ENCODE peak calls at places on chromosomes 1 and 21, in eight cellular contexts. One of them, this sample, is unnamed.

GRCh38 chr1:2046225-2046917 is 3.8 kb upstream of the PRKCZ start:
- DNase-seq in AG08396: no peak
- DNase-seq in AG10803: no peak
- DNase-seq in OCI-LY7: peak; percentile 63
- DNase-seq in body of pancreas: peak; percentile 85
- DNase-seq in NCI-H1105: peak; percentile 39
- DNase-seq in lower lobe of right lung: peak; percentile 86
- DNase-seq in effector CD4-positive, alpha-beta T cell: no peak
- DNase-seq in this sample: no peak

GRCh38 chr1:94884101-94884875 is 42.6 kb downstream of the CNN3 start:
- DNase-seq in OCI-LY7: no peak
- DNase-seq in AG08396: peak; percentile 72
- DNase-seq in effector CD4-positive, alpha-beta T cell: no peak
- DNase-seq in body of pancreas: peak; percentile 47
- DNase-seq in AG10803: peak; percentile 86
- DNase-seq in lower lobe of right lung: no peak
- DNase-seq in NCI-H1105: no peak
- DNase-seq in this sample: peak; percentile 55

GRCh38 chr1:169874229-169874628 is 19.5 kb downstream of the SCYL3 start:
- DNase-seq in effector CD4-positive, alpha-beta T cell: no peak
- DNase-seq in body of pancreas: no peak
- DNase-seq in AG08396: peak; percentile 70
- DNase-seq in AG10803: peak; percentile 82
- DNase-seq in NCI-H1105: no peak
- DNase-seq in lower lobe of right lung: no peak
- DNase-seq in OCI-LY7: no peak
- DNase-seq in this sample: no peak

GRCh38 chr1:212979340-212980122 is 29.2 kb downstream of the VASH2 start:
- DNase-seq in AG08396: no peak
- DNase-seq in NCI-H1105: no peak
- DNase-seq in AG10803: no peak
- DNase-seq in lower lobe of right lung: no peak
- DNase-seq in body of pancreas: no peak
- DNase-seq in OCI-LY7: no peak
- DNase-seq in effector CD4-positive, alpha-beta T cell: no peak
- DNase-seq in this sample: no peak

GRCh38 chr1:38831753-38832734 is 27.5 kb downstream of the RRAGC start:
- DNase-seq in NCI-H1105: no peak
- DNase-seq in effector CD4-positive, alpha-beta T cell: no peak
- DNase-seq in body of pancreas: no peak
- DNase-seq in OCI-LY7: no peak
- DNase-seq in AG08396: no peak
- DNase-seq in lower lobe of right lung: no peak
- DNase-seq in AG10803: peak; percentile 28
- DNase-seq in this sample: no peak

GRCh38 chr1:212110617-212111016 is 75.1 kb downstream of the DTL start:
- DNase-seq in body of pancreas: peak; percentile 46
- DNase-seq in AG08396: no peak
- DNase-seq in lower lobe of right lung: no peak
- DNase-seq in OCI-LY7: no peak
- DNase-seq in effector CD4-positive, alpha-beta T cell: no peak
- DNase-seq in AG10803: peak; percentile 45
- DNase-seq in NCI-H1105: no peak
- DNase-seq in this sample: no peak

GRCh38 chr21:28632718-28633408 is 359.8 kb downstream of the LTN1 start:
- DNase-seq in AG08396: peak; percentile 18
- DNase-seq in AG10803: peak; percentile 58
- DNase-seq in body of pancreas: no peak
- DNase-seq in effector CD4-positive, alpha-beta T cell: no peak
- DNase-seq in OCI-LY7: no peak
- DNase-seq in lower lobe of right lung: no peak
- DNase-seq in NCI-H1105: no peak
- DNase-seq in this sample: no peak

GRCh38 chr1:230212405-230212936 is 145.4 kb downstream of the GALNT2 start:
- DNase-seq in AG10803: no peak
- DNase-seq in AG08396: no peak
- DNase-seq in OCI-LY7: peak; percentile 68
- DNase-seq in body of pancreas: no peak
- DNase-seq in NCI-H1105: no peak
- DNase-seq in lower lobe of right lung: no peak
- DNase-seq in effector CD4-positive, alpha-beta T cell: no peak
- DNase-seq in this sample: peak; percentile 43

GRCh38 chr1:158016651-158017335 is 23.3 kb downstream of the KIRREL1 start:
- DNase-seq in effector CD4-positive, alpha-beta T cell: no peak
- DNase-seq in AG08396: no peak
- DNase-seq in NCI-H1105: no peak
- DNase-seq in AG10803: no peak
- DNase-seq in lower lobe of right lung: no peak
- DNase-seq in OCI-LY7: no peak
- DNase-seq in body of pancreas: no peak
- DNase-seq in this sample: no peak

GRCh38 chr1:206723500-206724472 is 39.1 kb downstream of the MAPKAPK2 start:
- DNase-seq in AG10803: peak; percentile 85
- DNase-seq in OCI-LY7: no peak
- DNase-seq in lower lobe of right lung: peak; percentile 83
- DNase-seq in body of pancreas: peak; percentile 71
- DNase-seq in NCI-H1105: no peak
- DNase-seq in AG08396: peak; percentile 60
- DNase-seq in effector CD4-positive, alpha-beta T cell: no peak
- DNase-seq in this sample: no peak

GRCh38 chr1:28887835-28888682 is 26.3 kb upstream of the EPB41 start:
- DNase-seq in NCI-H1105: no peak
- DNase-seq in AG10803: no peak
- DNase-seq in effector CD4-positive, alpha-beta T cell: no peak
- DNase-seq in OCI-LY7: peak; percentile 6
- DNase-seq in lower lobe of right lung: peak; percentile 55
- DNase-seq in body of pancreas: peak; percentile 71
- DNase-seq in AG08396: no peak
- DNase-seq in this sample: no peak

GRCh38 chr1:66336641-66336991 is 197.3 kb upstream of the SGIP1 start:
- DNase-seq in effector CD4-positive, alpha-beta T cell: no peak
- DNase-seq in AG08396: no peak
- DNase-seq in OCI-LY7: no peak
- DNase-seq in AG10803: no peak
- DNase-seq in NCI-H1105: no peak
- DNase-seq in body of pancreas: no peak
- DNase-seq in lower lobe of right lung: no peak
- DNase-seq in this sample: no peak

GRCh38 chr1:246597340-246597739 is 31.1 kb downstream of the CNST start:
- DNase-seq in AG08396: peak; percentile 72
- DNase-seq in AG10803: peak; percentile 89
- DNase-seq in lower lobe of right lung: no peak
- DNase-seq in effector CD4-positive, alpha-beta T cell: no peak
- DNase-seq in body of pancreas: peak; percentile 66
- DNase-seq in NCI-H1105: no peak
- DNase-seq in OCI-LY7: no peak
- DNase-seq in this sample: no peak

GRCh38 chr1:204128464-204128963 is 23.3 kb downstream of the ETNK2 start:
- DNase-seq in AG08396: no peak
- DNase-seq in lower lobe of right lung: no peak
- DNase-seq in body of pancreas: no peak
- DNase-seq in effector CD4-positive, alpha-beta T cell: no peak
- DNase-seq in NCI-H1105: no peak
- DNase-seq in OCI-LY7: peak; percentile 30
- DNase-seq in AG10803: no peak
- DNase-seq in this sample: no peak

GRCh38 chr1:201525196-201525778 is 13.6 kb upstream of the NAV1 start:
- DNase-seq in NCI-H1105: no peak
- DNase-seq in effector CD4-positive, alpha-beta T cell: no peak
- DNase-seq in OCI-LY7: no peak
- DNase-seq in AG08396: no peak
- DNase-seq in lower lobe of right lung: no peak
- DNase-seq in body of pancreas: no peak
- DNase-seq in AG10803: no peak
- DNase-seq in this sample: no peak

GRCh38 chr1:69915347-69915746 is 290.0 kb downstream of the LRRC40 start:
- DNase-seq in OCI-LY7: no peak
- DNase-seq in AG08396: no peak
- DNase-seq in NCI-H1105: no peak
- DNase-seq in lower lobe of right lung: no peak
- DNase-seq in body of pancreas: no peak
- DNase-seq in AG10803: peak; percentile 85
- DNase-seq in effector CD4-positive, alpha-beta T cell: no peak
- DNase-seq in this sample: no peak

GRCh38 chr21:8991088-8991907 is 1530.1 kb upstream of the TPTE start:
- DNase-seq in OCI-LY7: no peak
- DNase-seq in effector CD4-positive, alpha-beta T cell: no peak
- DNase-seq in NCI-H1105: no peak
- DNase-seq in body of pancreas: no peak
- DNase-seq in AG08396: no peak
- DNase-seq in lower lobe of right lung: no peak
- DNase-seq in AG10803: no peak
- DNase-seq in this sample: no peak

GRCh38 chr1:210709694-210710093 is 381.0 kb downstream of the HHAT start:
- DNase-seq in effector CD4-positive, alpha-beta T cell: no peak
- DNase-seq in AG10803: peak; percentile 12
- DNase-seq in body of pancreas: no peak
- DNase-seq in NCI-H1105: no peak
- DNase-seq in AG08396: no peak
- DNase-seq in lower lobe of right lung: no peak
- DNase-seq in OCI-LY7: no peak
- DNase-seq in this sample: no peak

GRCh38 chr1:58841455-58841854 is 57.6 kb upstream of the JUN start:
- DNase-seq in body of pancreas: no peak
- DNase-seq in OCI-LY7: peak; percentile 23
- DNase-seq in AG08396: no peak
- DNase-seq in AG10803: no peak
- DNase-seq in lower lobe of right lung: peak; percentile 53
- DNase-seq in NCI-H1105: no peak
- DNase-seq in effector CD4-positive, alpha-beta T cell: no peak
- DNase-seq in this sample: no peak

GRCh38 chr1:3425486-3426215 is 28.8 kb upstream of the ARHGEF16 start:
- DNase-seq in effector CD4-positive, alpha-beta T cell: no peak
- DNase-seq in AG10803: no peak
- DNase-seq in OCI-LY7: no peak
- DNase-seq in AG08396: no peak
- DNase-seq in body of pancreas: no peak
- DNase-seq in NCI-H1105: no peak
- DNase-seq in lower lobe of right lung: no peak
- DNase-seq in this sample: no peak

GRCh38 chr1:220696863-220697231 is 6.7 kb downstream of the C1orf115 start:
- DNase-seq in body of pancreas: no peak
- DNase-seq in AG10803: peak; percentile 28
- DNase-seq in AG08396: no peak
- DNase-seq in lower lobe of right lung: no peak
- DNase-seq in OCI-LY7: no peak
- DNase-seq in effector CD4-positive, alpha-beta T cell: no peak
- DNase-seq in NCI-H1105: no peak
- DNase-seq in this sample: no peak

GRCh38 chr1:3809680-3810079 is 13.4 kb upstream of the LRRC47 start:
- DNase-seq in OCI-LY7: no peak
- DNase-seq in lower lobe of right lung: no peak
- DNase-seq in effector CD4-positive, alpha-beta T cell: no peak
- DNase-seq in AG10803: no peak
- DNase-seq in body of pancreas: no peak
- DNase-seq in AG08396: no peak
- DNase-seq in NCI-H1105: no peak
- DNase-seq in this sample: no peak

GRCh38 chr21:35211767-35212166 is 162.7 kb upstream of the RUNX1 start:
- DNase-seq in OCI-LY7: no peak
- DNase-seq in lower lobe of right lung: no peak
- DNase-seq in effector CD4-positive, alpha-beta T cell: no peak
- DNase-seq in NCI-H1105: no peak
- DNase-seq in AG10803: no peak
- DNase-seq in body of pancreas: no peak
- DNase-seq in AG08396: no peak
- DNase-seq in this sample: no peak

GRCh38 chr1:227786673-227787512 is 28.6 kb upstream of the PRSS38 start:
- DNase-seq in AG08396: peak; percentile 34
- DNase-seq in lower lobe of right lung: peak; percentile 57
- DNase-seq in body of pancreas: peak; percentile 41
- DNase-seq in NCI-H1105: no peak
- DNase-seq in AG10803: no peak
- DNase-seq in effector CD4-positive, alpha-beta T cell: no peak
- DNase-seq in OCI-LY7: no peak
- DNase-seq in this sample: no peak

GRCh38 chr1:54519709-54520108 is 28.3 kb upstream of the ACOT11 start:
- DNase-seq in OCI-LY7: peak; percentile 31
- DNase-seq in lower lobe of right lung: no peak
- DNase-seq in AG10803: no peak
- DNase-seq in NCI-H1105: no peak
- DNase-seq in AG08396: no peak
- DNase-seq in body of pancreas: peak; percentile 22
- DNase-seq in effector CD4-positive, alpha-beta T cell: no peak
- DNase-seq in this sample: no peak

GRCh38 chr1:215957692-215958091 is 390.6 kb downstream of the KCTD3 start:
- DNase-seq in lower lobe of right lung: no peak
- DNase-seq in NCI-H1105: no peak
- DNase-seq in body of pancreas: no peak
- DNase-seq in effector CD4-positive, alpha-beta T cell: no peak
- DNase-seq in AG08396: no peak
- DNase-seq in OCI-LY7: no peak
- DNase-seq in AG10803: peak; percentile 2
- DNase-seq in this sample: no peak

GRCh38 chr1:152034654-152035405 is 2.0 kb downstream of the S100A11 start:
- DNase-seq in OCI-LY7: peak; percentile 76
- DNase-seq in effector CD4-positive, alpha-beta T cell: peak; percentile 57
- DNase-seq in AG08396: peak; percentile 63
- DNase-seq in lower lobe of right lung: no peak
- DNase-seq in body of pancreas: peak; percentile 42
- DNase-seq in NCI-H1105: peak; percentile 67
- DNase-seq in AG10803: peak; percentile 76
- DNase-seq in this sample: no peak

GRCh38 chr1:197598935-197599334 is 176.3 kb downstream of the DENND1B start:
- DNase-seq in effector CD4-positive, alpha-beta T cell: no peak
- DNase-seq in AG10803: no peak
- DNase-seq in OCI-LY7: no peak
- DNase-seq in body of pancreas: no peak
- DNase-seq in NCI-H1105: peak; percentile 82
- DNase-seq in lower lobe of right lung: no peak
- DNase-seq in AG08396: no peak
- DNase-seq in this sample: no peak

GRCh38 chr21:36506482-36506881 is 26.6 kb upstream of the CLDN14 start:
- DNase-seq in OCI-LY7: no peak
- DNase-seq in NCI-H1105: no peak
- DNase-seq in AG08396: no peak
- DNase-seq in lower lobe of right lung: no peak
- DNase-seq in AG10803: no peak
- DNase-seq in effector CD4-positive, alpha-beta T cell: no peak
- DNase-seq in body of pancreas: no peak
- DNase-seq in this sample: no peak

GRCh38 chr1:52904590-52905375 is 16.8 kb downstream of the ECHDC2 start:
- DNase-seq in AG10803: peak; percentile 18
- DNase-seq in effector CD4-positive, alpha-beta T cell: no peak
- DNase-seq in NCI-H1105: peak; percentile 25
- DNase-seq in lower lobe of right lung: no peak
- DNase-seq in body of pancreas: no peak
- DNase-seq in OCI-LY7: peak; percentile 58
- DNase-seq in AG08396: peak; percentile 43
- DNase-seq in this sample: no peak

GRCh38 chr1:111909010-111909409 is 80.5 kb downstream of the KCND3 start:
- DNase-seq in effector CD4-positive, alpha-beta T cell: no peak
- DNase-seq in OCI-LY7: no peak
- DNase-seq in body of pancreas: no peak
- DNase-seq in NCI-H1105: peak; percentile 54
- DNase-seq in AG08396: no peak
- DNase-seq in lower lobe of right lung: no peak
- DNase-seq in AG10803: no peak
- DNase-seq in this sample: no peak

GRCh38 chr1:199399996-199400714 is 627.4 kb upstream of the NR5A2 start:
- DNase-seq in AG10803: no peak
- DNase-seq in AG08396: no peak
- DNase-seq in NCI-H1105: no peak
- DNase-seq in lower lobe of right lung: no peak
- DNase-seq in OCI-LY7: peak; percentile 1
- DNase-seq in body of pancreas: no peak
- DNase-seq in effector CD4-positive, alpha-beta T cell: no peak
- DNase-seq in this sample: no peak

GRCh38 chr1:237817277-237817676 is 73.4 kb downstream of the ZP4 start:
- DNase-seq in OCI-LY7: no peak
- DNase-seq in effector CD4-positive, alpha-beta T cell: no peak
- DNase-seq in NCI-H1105: no peak
- DNase-seq in body of pancreas: no peak
- DNase-seq in lower lobe of right lung: no peak
- DNase-seq in AG10803: no peak
- DNase-seq in AG08396: no peak
- DNase-seq in this sample: no peak

GRCh38 chr1:5456090-5456789 is 536.0 kb downstream of the NPHP4 start:
- DNase-seq in body of pancreas: peak; percentile 27
- DNase-seq in AG10803: no peak
- DNase-seq in OCI-LY7: no peak
- DNase-seq in AG08396: no peak
- DNase-seq in effector CD4-positive, alpha-beta T cell: no peak
- DNase-seq in NCI-H1105: no peak
- DNase-seq in lower lobe of right lung: no peak
- DNase-seq in this sample: no peak